ENCODE peak calls at places on chromosomes 1 and 21, in ten cellular contexts. A, P, O, J, I, L, F, W, V and X are unnamed samples.

GRCh38 chr21:44755227-44755626 is 43.9 kb upstream of the TSPEAR start:
- DNase-seq in A (no peak), V (no peak), O (no peak), W (no peak), I (no peak), L (no peak), J (no peak), F (no peak), P (no peak), X (no peak)

GRCh38 chr1:72397786-72398185 is 115.4 kb upstream of the NEGR1 start:
- DNase-seq in A (no peak), P (no peak), V (no peak), L (no peak), J (no peak), F (no peak), I (peak; percentile 20), O (no peak), W (peak; percentile 22), X (no peak)

GRCh38 chr1:98203461-98203860 is 282.6 kb upstream of the DPYD start:
- DNase-seq in L (no peak), I (no peak), J (no peak), V (no peak), A (no peak), O (no peak), F (no peak), W (no peak), P (no peak), X (no peak)

GRCh38 chr1:201180901-201181300 is 9.7 kb upstream of the IGFN1 start:
- DNase-seq in V (no peak), L (no peak), O (no peak), J (no peak), W (no peak), I (no peak), A (no peak), P (no peak), F (no peak), X (peak; percentile 6)

GRCh38 chr1:87968259-87968955 is 639.7 kb downstream of the LMO4 start:
- DNase-seq in L (peak; percentile 35), P (no peak), O (no peak), F (no peak), A (peak; percentile 76), I (peak; percentile 68), J (no peak), W (peak; percentile 50), V (peak; percentile 14), X (no peak)

GRCh38 chr1:81699234-81699633 is 101.5 kb upstream of the ADGRL2 start:
- DNase-seq in W (no peak), F (no peak), A (no peak), L (no peak), O (no peak), J (peak; percentile 23), I (no peak), V (no peak), P (no peak), X (no peak)

GRCh38 chr1:9439074-9439761 is 100.0 kb upstream of the SLC25A33 start:
- DNase-seq in O (no peak), I (no peak), F (no peak), V (peak; percentile 59), W (no peak), A (no peak), L (peak; percentile 59), P (no peak), J (no peak), X (no peak)

GRCh38 chr1:33347650-33347992 is 26.7 kb upstream of the A3GALT2 start:
- DNase-seq in O (no peak), L (no peak), I (peak; percentile 73), W (peak; percentile 58), V (peak; percentile 47), F (no peak), P (no peak), J (no peak), A (peak; percentile 85), X (no peak)

GRCh38 chr1:94247146-94248094 is 10.0 kb upstream of the ARHGAP29 start:
- DNase-seq in I (peak; percentile 90), V (peak; percentile 79), O (peak; percentile 74), L (peak; percentile 53), J (peak; percentile 62), P (no peak), W (peak; percentile 80), F (peak; percentile 73), A (peak; percentile 82), X (peak; percentile 91)

GRCh38 chr1:183770816-183771128 is 34.1 kb upstream of the RGL1 start:
- DNase-seq in L (no peak), A (no peak), O (no peak), I (no peak), W (no peak), P (no peak), J (no peak), V (no peak), F (no peak), X (no peak)

GRCh38 chr1:210293191-210293607 is 35.5 kb upstream of the HHAT start:
- DNase-seq in W (peak; percentile 59), V (peak; percentile 36), F (peak; percentile 52), J (peak; percentile 39), O (peak; percentile 71), I (peak; percentile 84), L (peak; percentile 61), A (peak; percentile 89), P (no peak), X (no peak)

GRCh38 chr1:202638019-202638887 is 72.0 kb downstream of the SYT2 start:
- DNase-seq in L (no peak), W (no peak), J (no peak), A (no peak), F (no peak), O (no peak), V (peak; percentile 71), P (no peak), I (no peak), X (no peak)

DNA sequence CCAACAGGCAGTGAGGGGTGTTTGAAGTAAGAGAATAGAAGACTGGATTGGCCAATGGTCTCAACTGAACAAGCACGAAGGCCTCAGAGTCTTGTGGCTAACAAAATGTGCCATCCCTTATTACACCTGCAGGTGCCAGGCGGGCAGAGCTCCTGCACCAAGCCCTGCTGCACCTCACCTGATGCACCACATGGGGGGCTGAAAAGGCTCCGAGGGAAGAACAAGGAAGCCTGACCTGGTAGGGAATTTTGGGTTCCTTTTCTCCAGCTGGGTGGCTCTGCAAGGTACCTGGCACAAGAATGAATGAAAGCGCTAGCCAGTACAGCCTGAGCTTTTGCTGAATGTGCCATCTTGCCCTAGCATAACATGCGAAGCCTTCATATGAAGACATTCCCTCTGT is 9.7 kb downstream of the HSD3B1 start:
- DNase-seq in L (no peak), O (no peak), F (no peak), A (no peak), J (no peak), I (no peak), W (no peak), V (no peak), P (no peak), X (no peak)
- TF ChIP-seq CTCF in L (no peak), O (no peak), F (no peak), A (no peak), J (no peak), I (no peak), W (no peak), V (no peak), P (peak; percentile 22), X (no peak)

GRCh38 chr1:90854559-90854958 is 137.5 kb upstream of the BARHL2 start:
- DNase-seq in A (no peak), L (no peak), W (no peak), V (no peak), I (no peak), F (no peak), O (no peak), P (no peak), J (no peak), X (no peak)
- TF ChIP-seq POLR2A in A (no peak), L (no peak), W (no peak), V (no peak), I (no peak), F (no peak), O (no peak), P (no peak), J (no peak), X (no peak)

GRCh38 chr1:147669475-147670318 is 627 bp downstream of the ACP6 start:
- DNase-seq in V (peak; percentile 55), I (peak; percentile 45), P (peak; percentile 41), F (peak; percentile 68), L (peak; percentile 6), A (peak; percentile 73), J (no peak), O (peak; percentile 65), W (peak; percentile 42), X (peak; percentile 90)

GRCh38 chr1:147664206-147664605 is 6.1 kb downstream of the ACP6 start:
- DNase-seq in I (no peak), O (no peak), L (no peak), P (no peak), A (no peak), W (no peak), F (no peak), J (no peak), V (no peak), X (no peak)

GRCh38 chr1:147670319-147671003 is at the start of gene ACP6:
- DNase-seq in J (peak; percentile 89), W (peak; percentile 99), L (peak; percentile 84), P (peak; percentile 92), I (peak; percentile 97), V (peak; percentile 96), O (peak; percentile 92), A (peak; percentile 96), F (peak; percentile 98), X (peak; percentile 98)

DNA sequence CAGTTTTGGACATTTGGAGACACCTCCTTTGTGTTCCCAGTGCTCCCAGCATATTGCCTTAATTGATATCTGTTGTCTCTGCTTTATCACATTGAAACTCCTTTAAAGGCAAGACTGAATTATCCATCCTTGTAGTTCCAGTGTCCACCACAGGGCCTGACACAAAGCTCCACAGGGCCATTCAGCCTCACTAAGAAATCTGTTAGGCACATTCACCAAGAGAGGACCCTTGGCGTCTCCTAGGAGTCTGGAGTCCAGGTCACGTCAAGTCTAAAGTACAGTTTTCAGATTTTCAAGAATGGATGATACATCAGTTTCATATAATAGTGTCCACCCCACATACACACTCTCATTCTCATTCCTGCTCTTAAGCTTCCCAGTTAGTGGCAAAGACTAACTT is 4.8 kb downstream of the ACP6 start:
- DNase-seq in O (no peak), I (no peak), A (no peak), W (no peak), L (no peak), V (no peak), P (no peak), F (no peak), J (no peak), X (no peak)
- TF ChIP-seq CTCF in O (no peak), I (peak; percentile 19), A (no peak), W (no peak), L (no peak), V (no peak), P (no peak), F (peak; percentile 18), J (no peak), X (no peak)

DNA sequence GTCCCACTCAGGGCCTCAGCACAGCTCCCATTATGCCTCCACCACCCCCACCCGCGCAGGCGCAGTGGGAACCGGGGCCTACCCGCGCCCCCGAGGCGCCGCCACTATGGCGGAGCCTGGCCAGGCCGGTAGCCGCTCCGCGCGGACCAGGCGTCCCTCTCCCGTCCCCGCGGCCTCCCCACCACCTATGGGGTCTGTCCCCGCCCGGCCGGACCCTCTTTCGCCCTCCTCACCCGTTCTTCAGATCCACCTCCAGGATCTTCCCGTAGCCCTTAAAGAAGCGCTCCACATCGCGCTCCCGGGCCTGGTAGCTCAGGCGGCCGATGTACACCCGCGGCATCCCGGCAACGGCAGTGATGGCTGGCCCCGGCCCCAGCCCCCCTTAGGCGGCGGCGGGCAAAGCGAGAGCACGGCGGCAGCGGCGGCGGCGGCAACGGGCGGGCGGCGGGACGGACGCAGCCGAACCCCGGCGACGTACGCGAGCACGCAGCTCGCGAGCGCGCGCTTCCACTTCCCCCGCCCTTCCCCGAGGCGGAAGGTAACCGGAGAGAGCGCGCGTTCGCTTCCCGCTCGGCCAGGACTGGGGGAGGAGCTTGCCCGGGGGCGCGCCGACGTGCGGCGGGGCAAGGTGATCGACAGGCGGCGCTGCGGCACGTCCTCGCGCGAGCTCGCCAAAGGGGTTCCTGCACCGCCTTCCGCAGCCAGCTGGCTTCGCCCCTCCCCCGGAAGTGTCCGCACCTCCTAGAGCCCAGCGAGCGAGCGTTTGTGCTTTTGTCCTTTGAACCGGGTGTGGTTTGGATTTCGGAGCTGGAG is at the start of gene SRSF4:
- DNase-seq in W (peak; percentile 99), V (peak; percentile 99), A (peak; percentile 100), J (peak; percentile 98), L (peak; percentile 92), P (peak; percentile 96), F (peak; percentile 99), O (peak; percentile 99), I (peak; percentile 99), X (peak; percentile 100)
- TF ChIP-seq POLR2A in W (peak; percentile 72), V (peak; percentile 69), A (peak; percentile 18), J (peak; percentile 27), L (peak; percentile 72), P (peak; percentile 77), F (peak; percentile 97), O (peak; percentile 99), I (no peak), X (peak; percentile 27)